ENCODE peak calls at places on chromosomes 16 and 17, in eight cellular contexts. E, O, V, B, P, K, D and L are unnamed samples.
A peak's percentile ranks its signal among the peaks of the same experiment; 100 is the strongest.

GRCh38 chr17:61294777-61295176 is 104.9 kb upstream of the TBX2 start:
- DNase-seq in E (no peak), P (no peak), B (peak; percentile 82), D (no peak), V (no peak), K (no peak), O (no peak), L (no peak)

GRCh38 chr17:51860934-51861561 is 297.5 kb downstream of the CA10 start:
- DNase-seq in K (no peak), O (peak; percentile 17), B (peak; percentile 18), P (no peak), V (no peak), E (no peak), D (no peak), L (no peak)

GRCh38 chr16:88927010-88927409 is 50.0 kb downstream of the CBFA2T3 start:
- DNase-seq in P (no peak), O (no peak), K (no peak), B (no peak), E (no peak), D (no peak), V (no peak), L (no peak)

GRCh38 chr17:36941265-36942021 is 4.2 kb downstream of the LHX1 start:
- DNase-seq in B (no peak), D (no peak), E (no peak), O (no peak), V (no peak), P (no peak), K (no peak), L (no peak)

GRCh38 chr17:7831233-7831632 is 2.8 kb upstream of the KDM6B start:
- DNase-seq in D (no peak), E (no peak), K (no peak), P (no peak), O (no peak), V (no peak), B (no peak), L (no peak)

GRCh38 chr16:4465977-4466779 is 8.2 kb downstream of the NMRAL1 start:
- DNase-seq in E (peak; percentile 87), B (no peak), O (no peak), V (no peak), D (no peak), P (no peak), K (peak; percentile 62), L (no peak)

GRCh38 chr16:5215911-5216310 is 118.3 kb upstream of the EEF2KMT start:
- DNase-seq in E (no peak), V (no peak), O (no peak), B (no peak), D (no peak), P (no peak), K (no peak), L (no peak)

GRCh38 chr17:79570653-79571052 is 40.2 kb downstream of the RBFOX3 start:
- DNase-seq in E (no peak), B (no peak), D (no peak), K (no peak), P (no peak), O (no peak), V (no peak), L (no peak)

GRCh38 chr17:65185686-65186382 is 48.7 kb downstream of the RGS9 start:
- DNase-seq in V (no peak), B (no peak), P (no peak), K (no peak), O (no peak), E (no peak), D (no peak), L (no peak)

GRCh38 chr16:81121474-81121990 is 25.3 kb upstream of the GCSH start:
- DNase-seq in O (no peak), K (no peak), V (no peak), P (no peak), B (no peak), D (no peak), E (no peak), L (no peak)

GRCh38 chr16:53912155-53912554 is 208.2 kb downstream of the FTO start:
- DNase-seq in D (no peak), O (no peak), B (no peak), P (no peak), V (no peak), E (no peak), K (peak; percentile 29), L (no peak)

GRCh38 chr17:57819867-57820266 is 30.0 kb downstream of the MRPS23 start:
- DNase-seq in B (no peak), E (no peak), D (no peak), P (no peak), O (no peak), K (no peak), V (no peak), L (no peak)

GRCh38 chr17:7314719-7315569 is at the start of gene GPS2:
- DNase-seq in O (peak; percentile 90), K (peak; percentile 95), D (peak; percentile 71), E (peak; percentile 96), P (peak; percentile 90), V (peak; percentile 67), B (peak; percentile 80), L (peak; percentile 93)

GRCh38 chr16:30948087-30948955 is 547 bp upstream of the ORAI3 start:
- DNase-seq in P (peak; percentile 97), K (no peak), O (peak; percentile 64), D (peak; percentile 97), E (peak; percentile 77), B (peak; percentile 98), V (no peak), L (no peak)

GRCh38 chr16:59478806-59479205 is 744.7 kb upstream of the GOT2 start:
- DNase-seq in O (no peak), E (no peak), B (peak; percentile 13), D (no peak), V (no peak), K (no peak), P (no peak), L (no peak)

GRCh38 chr17:79942591-79943353 is 92.9 kb downstream of the TBC1D16 start:
- DNase-seq in D (no peak), V (no peak), P (peak; percentile 65), K (no peak), B (peak; percentile 28), E (peak; percentile 36), O (no peak), L (no peak)

GRCh38 chr17:57281887-57282653 is 25.7 kb downstream of the MSI2 start:
- DNase-seq in O (no peak), B (no peak), V (no peak), D (no peak), K (peak; percentile 14), P (no peak), E (no peak), L (peak; percentile 63)

GRCh38 chr17:21252875-21253645 is at the start of gene NATD1:
- DNase-seq in P (peak; percentile 88), E (peak; percentile 95), O (peak; percentile 86), K (peak; percentile 75), V (peak; percentile 72), D (peak; percentile 32), B (peak; percentile 84), L (peak; percentile 79)

GRCh38 chr17:29574732-29575510 is 6.4 kb downstream of the TP53I13 start:
- DNase-seq in O (no peak), B (no peak), V (no peak), K (no peak), E (peak; percentile 36), P (no peak), D (no peak), L (no peak)

GRCh38 chr16:56506941-56507340 is 12.9 kb downstream of the BBS2 start:
- DNase-seq in K (no peak), E (no peak), O (no peak), V (no peak), D (no peak), B (peak; percentile 78), P (no peak), L (no peak)

GRCh38 chr16:3173892-3174617 is 13.9 kb upstream of the OR1F1 start:
- DNase-seq in E (no peak), B (peak; percentile 50), K (no peak), D (no peak), O (no peak), V (no peak), P (no peak), L (peak; percentile 41)

GRCh38 chr17:17079761-17080160 is 37.5 kb downstream of the MPRIP start:
- DNase-seq in E (peak; percentile 73), O (peak; percentile 29), V (no peak), P (peak; percentile 49), B (no peak), K (no peak), D (no peak), L (no peak)

GRCh38 chr17:48678141-48678971 is 44.0 kb downstream of the PRAC1 start:
- DNase-seq in P (peak; percentile 25), E (peak; percentile 77), K (peak; percentile 78), D (no peak), V (no peak), B (peak; percentile 49), O (peak; percentile 54), L (peak; percentile 46)

GRCh38 chr16:88287219-88287618 is 95.5 kb upstream of the ZNF469 start:
- DNase-seq in E (peak; percentile 7), D (no peak), B (peak; percentile 70), P (no peak), O (no peak), V (no peak), K (no peak), L (no peak)

GRCh38 chr17:2214047-2214717 is 89.4 kb downstream of the SMG6 start:
- DNase-seq in D (no peak), V (no peak), O (peak; percentile 66), K (no peak), P (peak; percentile 69), B (peak; percentile 95), E (peak; percentile 69), L (no peak)

GRCh38 chr16:87806246-87806607 is 40.4 kb upstream of the KLHDC4 start:
- DNase-seq in P (no peak), V (no peak), O (no peak), E (no peak), B (peak; percentile 26), K (no peak), D (no peak), L (no peak)

GRCh38 chr17:78329263-78330059 is 30.4 kb downstream of the SOCS3 start:
- DNase-seq in V (no peak), K (peak; percentile 26), P (no peak), E (no peak), B (peak; percentile 83), O (no peak), D (no peak), L (no peak)

GRCh38 chr17:28725166-28725659 is 820 bp downstream of the TLCD1 start:
- DNase-seq in P (no peak), E (no peak), D (no peak), O (no peak), K (no peak), B (peak; percentile 70), V (no peak), L (no peak)

GRCh38 chr17:28242791-28243190 is 76.2 kb upstream of the TMEM97 start:
- DNase-seq in B (no peak), D (no peak), P (no peak), K (no peak), O (no peak), E (no peak), V (no peak), L (no peak)

GRCh38 chr17:43713494-43714162 is 45.0 kb downstream of the SOST start:
- DNase-seq in D (no peak), P (no peak), E (peak; percentile 61), O (no peak), B (peak; percentile 43), V (no peak), K (no peak), L (no peak)

GRCh38 chr17:58254803-58255202 is 16.4 kb downstream of the LPO start:
- DNase-seq in B (no peak), O (no peak), V (no peak), K (no peak), D (no peak), E (no peak), P (no peak), L (no peak)

GRCh38 chr17:47717261-47717697 is 15.8 kb upstream of the TBX21 start:
- DNase-seq in B (no peak), K (no peak), E (no peak), P (no peak), O (no peak), D (no peak), V (no peak), L (peak; percentile 61)

GRCh38 chr17:82848022-82848592 is 8.3 kb upstream of the ZNF750 start:
- DNase-seq in K (peak; percentile 53), D (no peak), O (no peak), V (no peak), B (peak; percentile 12), E (no peak), P (peak; percentile 71), L (peak; percentile 33)

GRCh38 chr17:30323895-30324319 is 9.9 kb downstream of the TMIGD1 start:
- DNase-seq in O (no peak), P (no peak), V (no peak), B (peak; percentile 66), E (no peak), D (no peak), K (peak; percentile 46), L (peak; percentile 4)